ENCODE peak calls at places on chromosomes 1 and 21, in six cellular contexts. One of them, this sample, is unnamed.
A peak's percentile ranks its signal among the peaks of the same experiment; 100 is the strongest.

GRCh38 chr1:5164155-5164554 is 509.7 kb downstream of the AJAP1 start:
- DNase-seq in GM23338: no peak
- DNase-seq in endodermal cell: no peak
- DNase-seq in lower lobe of right lung: no peak
- DNase-seq in Peyer's patch: no peak
- DNase-seq in mammary epithelial cell: no peak
- DNase-seq in this sample: no peak

GRCh38 chr21:44498280-44498964 is 41.6 kb downstream of the KRTAP10-1 start:
- DNase-seq in lower lobe of right lung: no peak
- DNase-seq in mammary epithelial cell: no peak
- DNase-seq in GM23338: no peak
- DNase-seq in endodermal cell: no peak
- DNase-seq in Peyer's patch: no peak
- DNase-seq in this sample: no peak

GRCh38 chr1:8174807-8175206 is 143.1 kb upstream of the SLC45A1 start:
- DNase-seq in Peyer's patch: peak; percentile 76
- DNase-seq in mammary epithelial cell: peak; percentile 43
- DNase-seq in GM23338: no peak
- DNase-seq in endodermal cell: no peak
- DNase-seq in lower lobe of right lung: peak; percentile 76
- DNase-seq in this sample: peak; percentile 52

GRCh38 chr1:53681647-53682368 is 57.2 kb downstream of the GLIS1 start:
- DNase-seq in mammary epithelial cell: peak; percentile 25
- DNase-seq in endodermal cell: peak; percentile 94
- DNase-seq in Peyer's patch: peak; percentile 77
- DNase-seq in GM23338: peak; percentile 91
- DNase-seq in lower lobe of right lung: no peak
- DNase-seq in this sample: peak; percentile 51

GRCh38 chr21:31901342-31901741 is 28.5 kb downstream of the HUNK start:
- DNase-seq in mammary epithelial cell: no peak
- DNase-seq in Peyer's patch: no peak
- DNase-seq in GM23338: no peak
- DNase-seq in lower lobe of right lung: no peak
- DNase-seq in endodermal cell: no peak
- DNase-seq in this sample: peak; percentile 82

GRCh38 chr1:32269744-32270143 is 18.7 kb downstream of the LCK start:
- DNase-seq in mammary epithelial cell: no peak
- DNase-seq in GM23338: no peak
- DNase-seq in Peyer's patch: no peak
- DNase-seq in lower lobe of right lung: no peak
- DNase-seq in endodermal cell: no peak
- DNase-seq in this sample: no peak

GRCh38 chr1:16155537-16156410 is at the start of gene EPHA2:
- DNase-seq in lower lobe of right lung: peak; percentile 96
- DNase-seq in endodermal cell: peak; percentile 98
- DNase-seq in GM23338: peak; percentile 98
- DNase-seq in Peyer's patch: peak; percentile 94
- DNase-seq in mammary epithelial cell: peak; percentile 91
- DNase-seq in this sample: peak; percentile 96

GRCh38 chr1:41294213-41294612 is 52.1 kb upstream of the SCMH1 start:
- DNase-seq in endodermal cell: no peak
- DNase-seq in mammary epithelial cell: no peak
- DNase-seq in lower lobe of right lung: no peak
- DNase-seq in Peyer's patch: no peak
- DNase-seq in GM23338: no peak
- DNase-seq in this sample: no peak

GRCh38 chr1:3399732-3400131 is 54.7 kb upstream of the ARHGEF16 start:
- DNase-seq in GM23338: no peak
- DNase-seq in endodermal cell: no peak
- DNase-seq in Peyer's patch: no peak
- DNase-seq in mammary epithelial cell: no peak
- DNase-seq in lower lobe of right lung: no peak
- DNase-seq in this sample: no peak

GRCh38 chr1:234490789-234491479 is 12.0 kb upstream of the TARBP1 start:
- DNase-seq in endodermal cell: peak; percentile 75
- DNase-seq in GM23338: no peak
- DNase-seq in Peyer's patch: no peak
- DNase-seq in lower lobe of right lung: no peak
- DNase-seq in mammary epithelial cell: no peak
- DNase-seq in this sample: no peak

GRCh38 chr1:1179983-1180861 is 6.5 kb downstream of the TTLL10 start:
- DNase-seq in Peyer's patch: peak; percentile 42
- DNase-seq in GM23338: peak; percentile 48
- DNase-seq in mammary epithelial cell: no peak
- DNase-seq in endodermal cell: peak; percentile 57
- DNase-seq in lower lobe of right lung: peak; percentile 43
- DNase-seq in this sample: peak; percentile 4

GRCh38 chr1:205658943-205659581 is 21.2 kb downstream of the SLC45A3 start:
- DNase-seq in lower lobe of right lung: peak; percentile 84
- DNase-seq in Peyer's patch: peak; percentile 89
- DNase-seq in GM23338: peak; percentile 92
- DNase-seq in mammary epithelial cell: peak; percentile 46
- DNase-seq in endodermal cell: peak; percentile 96
- DNase-seq in this sample: peak; percentile 82

GRCh38 chr1:197268012-197268411 is at the start of gene CRB1:
- DNase-seq in lower lobe of right lung: no peak
- DNase-seq in Peyer's patch: no peak
- DNase-seq in GM23338: peak; percentile 45
- DNase-seq in endodermal cell: peak; percentile 45
- DNase-seq in mammary epithelial cell: no peak
- DNase-seq in this sample: no peak

GRCh38 chr21:45226540-45227326 is 61.0 kb downstream of the POFUT2 start:
- DNase-seq in GM23338: no peak
- DNase-seq in mammary epithelial cell: peak; percentile 41
- DNase-seq in Peyer's patch: no peak
- DNase-seq in endodermal cell: no peak
- DNase-seq in lower lobe of right lung: no peak
- DNase-seq in this sample: no peak

GRCh38 chr1:170593173-170593572 is 61.2 kb downstream of the GORAB start:
- DNase-seq in endodermal cell: no peak
- DNase-seq in lower lobe of right lung: no peak
- DNase-seq in mammary epithelial cell: no peak
- DNase-seq in GM23338: peak; percentile 20
- DNase-seq in Peyer's patch: no peak
- DNase-seq in this sample: no peak

GRCh38 chr1:37755290-37755689 is 9.6 kb downstream of the EPHA10 start:
- DNase-seq in endodermal cell: no peak
- DNase-seq in lower lobe of right lung: no peak
- DNase-seq in mammary epithelial cell: peak; percentile 79
- DNase-seq in GM23338: no peak
- DNase-seq in Peyer's patch: no peak
- DNase-seq in this sample: no peak

GRCh38 chr1:16984717-16985116 is 4.3 kb upstream of the MFAP2 start:
- DNase-seq in mammary epithelial cell: peak; percentile 92
- DNase-seq in lower lobe of right lung: peak; percentile 59
- DNase-seq in endodermal cell: no peak
- DNase-seq in GM23338: no peak
- DNase-seq in Peyer's patch: peak; percentile 61
- DNase-seq in this sample: peak; percentile 40

GRCh38 chr21:33197546-33197945 is 32.2 kb upstream of the IFNAR2 start:
- DNase-seq in endodermal cell: no peak
- DNase-seq in GM23338: peak; percentile 34
- DNase-seq in Peyer's patch: no peak
- DNase-seq in mammary epithelial cell: no peak
- DNase-seq in lower lobe of right lung: no peak
- DNase-seq in this sample: peak; percentile 27

GRCh38 chr1:179881642-179882252 is 338 bp upstream of the TOR1AIP1 start:
- DNase-seq in GM23338: peak; percentile 83
- DNase-seq in endodermal cell: no peak
- DNase-seq in mammary epithelial cell: no peak
- DNase-seq in Peyer's patch: peak; percentile 87
- DNase-seq in lower lobe of right lung: no peak
- DNase-seq in this sample: peak; percentile 83

GRCh38 chr1:59412705-59413326 is 115.9 kb downstream of the FGGY start:
- DNase-seq in Peyer's patch: no peak
- DNase-seq in lower lobe of right lung: no peak
- DNase-seq in mammary epithelial cell: no peak
- DNase-seq in GM23338: no peak
- DNase-seq in endodermal cell: no peak
- DNase-seq in this sample: no peak

GRCh38 chr1:30642391-30643120 is 80.8 kb downstream of the MATN1 start:
- DNase-seq in endodermal cell: peak; percentile 35
- DNase-seq in GM23338: no peak
- DNase-seq in mammary epithelial cell: no peak
- DNase-seq in lower lobe of right lung: no peak
- DNase-seq in Peyer's patch: no peak
- DNase-seq in this sample: no peak

GRCh38 chr1:88979054-88979748 is 13.2 kb downstream of the KYAT3 start:
- DNase-seq in Peyer's patch: no peak
- DNase-seq in endodermal cell: no peak
- DNase-seq in GM23338: no peak
- DNase-seq in lower lobe of right lung: no peak
- DNase-seq in mammary epithelial cell: peak; percentile 46
- DNase-seq in this sample: no peak

GRCh38 chr1:67214420-67215174 is 48.3 kb downstream of the IL23R start:
- DNase-seq in lower lobe of right lung: no peak
- DNase-seq in endodermal cell: peak; percentile 66
- DNase-seq in Peyer's patch: peak; percentile 58
- DNase-seq in GM23338: peak; percentile 68
- DNase-seq in mammary epithelial cell: peak; percentile 38
- DNase-seq in this sample: peak; percentile 31

GRCh38 chr1:218249757-218250156 is 35.3 kb upstream of the RRP15 start:
- DNase-seq in lower lobe of right lung: no peak
- DNase-seq in mammary epithelial cell: no peak
- DNase-seq in GM23338: no peak
- DNase-seq in endodermal cell: no peak
- DNase-seq in Peyer's patch: no peak
- DNase-seq in this sample: no peak

GRCh38 chr1:3028531-3029282 is 7.4 kb downstream of the ACTRT2 start:
- DNase-seq in lower lobe of right lung: no peak
- DNase-seq in Peyer's patch: peak; percentile 40
- DNase-seq in GM23338: no peak
- DNase-seq in endodermal cell: peak; percentile 29
- DNase-seq in mammary epithelial cell: no peak
- DNase-seq in this sample: no peak

GRCh38 chr1:185074307-185074706 is 28.9 kb downstream of the RNF2 start:
- DNase-seq in Peyer's patch: no peak
- DNase-seq in lower lobe of right lung: no peak
- DNase-seq in endodermal cell: no peak
- DNase-seq in GM23338: peak; percentile 40
- DNase-seq in mammary epithelial cell: peak; percentile 10
- DNase-seq in this sample: no peak

GRCh38 chr1:230423936-230424335 is 2.2 kb downstream of the PGBD5 start:
- DNase-seq in Peyer's patch: no peak
- DNase-seq in endodermal cell: no peak
- DNase-seq in mammary epithelial cell: no peak
- DNase-seq in lower lobe of right lung: no peak
- DNase-seq in GM23338: no peak
- DNase-seq in this sample: no peak

GRCh38 chr1:203550846-203551245 is 56.9 kb downstream of the OPTC start:
- DNase-seq in Peyer's patch: no peak
- DNase-seq in GM23338: no peak
- DNase-seq in endodermal cell: no peak
- DNase-seq in mammary epithelial cell: no peak
- DNase-seq in lower lobe of right lung: no peak
- DNase-seq in this sample: no peak
- H3K4me1 ChIP-seq in Peyer's patch: no peaks in the 10 kb centered on the region
- H3K4me1 ChIP-seq in GM23338: peaks cover 46% of the 10 kb centered on the region
- H3K4me1 ChIP-seq in endodermal cell: no peaks in the 10 kb centered on the region
- H3K4me1 ChIP-seq in mammary epithelial cell: peaks cover 10% of the 10 kb centered on the region
- H3K4me1 ChIP-seq in lower lobe of right lung: peaks cover 7% of the 10 kb centered on the region
- H3K4me1 ChIP-seq in this sample: peaks cover under 1% of the 10 kb centered on the region

GRCh38 chr1:154870734-154871133 is 653 bp upstream of the KCNN3 start:
- DNase-seq in GM23338: no peak
- DNase-seq in mammary epithelial cell: no peak
- DNase-seq in endodermal cell: no peak
- DNase-seq in Peyer's patch: no peak
- DNase-seq in lower lobe of right lung: no peak
- DNase-seq in this sample: no peak

GRCh38 chr1:154867841-154868610 is 2.1 kb downstream of the KCNN3 start:
- DNase-seq in endodermal cell: peak; percentile 55
- DNase-seq in lower lobe of right lung: no peak
- DNase-seq in GM23338: peak; percentile 41
- DNase-seq in Peyer's patch: no peak
- DNase-seq in mammary epithelial cell: no peak
- DNase-seq in this sample: no peak

GRCh38 chr1:154871374-154871773 is 1.3 kb upstream of the KCNN3 start:
- DNase-seq in lower lobe of right lung: no peak
- DNase-seq in endodermal cell: peak; percentile 41
- DNase-seq in Peyer's patch: no peak
- DNase-seq in mammary epithelial cell: peak; percentile 23
- DNase-seq in GM23338: no peak
- DNase-seq in this sample: no peak

GRCh38 chr1:154869351-154870116 is 547 bp downstream of the KCNN3 start:
- DNase-seq in mammary epithelial cell: no peak
- DNase-seq in endodermal cell: peak; percentile 57
- DNase-seq in Peyer's patch: no peak
- DNase-seq in GM23338: no peak
- DNase-seq in lower lobe of right lung: peak; percentile 60
- DNase-seq in this sample: peak; percentile 33

DNA sequence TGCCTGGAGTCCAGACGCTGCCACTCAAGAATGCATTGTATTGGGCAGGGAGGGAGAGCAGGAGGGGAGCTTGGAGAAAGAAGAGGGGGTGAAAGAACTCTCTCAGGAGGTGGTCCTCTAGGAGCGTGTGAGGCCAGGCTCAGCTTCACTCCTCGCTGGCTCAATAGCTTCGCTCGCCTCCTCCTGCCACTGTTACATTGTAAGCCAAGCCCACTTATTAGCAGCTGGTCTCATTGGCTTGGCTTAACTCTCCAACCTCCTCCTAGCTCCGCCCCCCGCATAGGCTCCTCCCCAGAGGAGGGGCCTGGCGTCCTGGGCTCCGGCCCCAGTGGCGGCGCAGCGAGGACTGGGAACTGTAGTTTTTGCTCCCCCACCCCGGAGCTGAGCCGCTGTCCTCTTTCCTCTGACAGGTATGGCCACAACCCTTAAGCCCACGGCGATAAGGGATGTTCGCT is at the start of gene KCNN3:
- DNase-seq in mammary epithelial cell: peak; percentile 87
- DNase-seq in GM23338: peak; percentile 99
- DNase-seq in endodermal cell: peak; percentile 99
- DNase-seq in Peyer's patch: peak; percentile 96
- DNase-seq in lower lobe of right lung: peak; percentile 94
- DNase-seq in this sample: peak; percentile 97
- H3K27ac ChIP-seq in mammary epithelial cell: no peak within 1 kb of the TSS
- H3K27ac ChIP-seq in GM23338: no peak within 1 kb of the TSS
- H3K27ac ChIP-seq in endodermal cell: peak within 1 kb of the TSS; percentile 80
- H3K27ac ChIP-seq in Peyer's patch: no peak within 1 kb of the TSS
- H3K27ac ChIP-seq in lower lobe of right lung: no peak within 1 kb of the TSS
- H3K27ac ChIP-seq in this sample: no peak within 1 kb of the TSS

GRCh38 chr21:42189860-42190491 is 29.0 kb upstream of the ABCG1 start:
- DNase-seq in lower lobe of right lung: no peak
- DNase-seq in endodermal cell: no peak
- DNase-seq in mammary epithelial cell: no peak
- DNase-seq in Peyer's patch: no peak
- DNase-seq in GM23338: no peak
- DNase-seq in this sample: no peak
- H3K4me1 ChIP-seq in lower lobe of right lung: peaks cover 50% of the 10 kb centered on the region
- H3K4me1 ChIP-seq in endodermal cell: no peaks in the 10 kb centered on the region
- H3K4me1 ChIP-seq in mammary epithelial cell: peaks cover 23% of the 10 kb centered on the region
- H3K4me1 ChIP-seq in Peyer's patch: no peaks in the 10 kb centered on the region
- H3K4me1 ChIP-seq in GM23338: no peaks in the 10 kb centered on the region
- H3K4me1 ChIP-seq in this sample: no peaks in the 10 kb centered on the region

DNA sequence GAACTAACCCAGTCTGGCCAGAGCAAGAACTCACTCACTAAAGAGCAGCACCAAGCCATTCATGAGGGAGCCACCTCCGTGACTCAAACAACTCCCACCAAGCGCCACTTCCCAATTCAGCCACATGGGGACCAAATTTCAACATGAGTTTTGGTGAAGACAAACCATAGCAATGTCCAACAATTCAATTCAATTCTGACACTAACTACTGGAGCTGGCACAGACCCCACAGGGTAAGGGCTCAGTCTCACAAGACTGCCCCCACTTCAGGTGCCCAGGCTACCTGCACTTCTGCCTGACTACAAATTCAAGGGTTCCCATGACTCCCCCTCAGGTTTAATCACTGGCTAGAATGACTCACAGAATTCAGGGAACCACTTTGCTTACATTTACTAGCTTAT is 48.8 kb upstream of the RAP1A start:
- DNase-seq in endodermal cell: peak; percentile 80
- DNase-seq in Peyer's patch: peak; percentile 68
- DNase-seq in mammary epithelial cell: peak; percentile 26
- DNase-seq in GM23338: peak; percentile 72
- DNase-seq in lower lobe of right lung: no peak
- DNase-seq in this sample: peak; percentile 9
- H3K27ac ChIP-seq in endodermal cell: no peak overlapping the region
- H3K27ac ChIP-seq in Peyer's patch: no peak overlapping the region
- H3K27ac ChIP-seq in mammary epithelial cell: no peak overlapping the region
- H3K27ac ChIP-seq in GM23338: no peak overlapping the region
- H3K27ac ChIP-seq in lower lobe of right lung: no peak overlapping the region
- H3K27ac ChIP-seq in this sample: no peak overlapping the region